ENCODE peak calls at places on chromosomes 7 and 10, in four cellular contexts. P is A549, V is body of pancreas, O is spleen. R is an unnamed sample.

GRCh38 chr7:23299770-23300300 is 696 bp downstream of the MALSU1 start:
- DNase-seq in V (no peak), P (peak), O (no peak), R (peak)

GRCh38 chr10:3755440-3756359 is 29.3 kb downstream of the KLF6 start:
- DNase-seq in V (no peak), P (no peak), O (no peak), R (no peak)

GRCh38 chr10:86524225-86524982 is 2.8 kb upstream of the WAPL start:
- DNase-seq in O (no peak), V (no peak), P (no peak), R (no peak)

GRCh38 chr10:14016011-14016536 is 314.6 kb downstream of the FRMD4A start:
- DNase-seq in V (peak), P (no peak), O (no peak), R (no peak)

GRCh38 chr10:34290412-34291082 is 524.5 kb downstream of the PARD3 start:
- DNase-seq in V (peak), O (no peak), P (no peak), R (no peak)

GRCh38 chr7:23185980-23186379 is 4.1 kb downstream of the NUP42 start:
- DNase-seq in O (no peak), P (no peak), V (no peak), R (no peak)

GRCh38 chr7:67636363-67637355 is 640.0 kb downstream of the TYW1 start:
- DNase-seq in V (no peak), O (no peak), P (no peak), R (no peak)

GRCh38 chr10:95291634-95292039 is 834 bp upstream of the PDLIM1 start:
- DNase-seq in P (no peak), V (no peak), O (no peak), R (no peak)

GRCh38 chr7:77235280-77235679 is 35.7 kb upstream of the FGL2 start:
- DNase-seq in O (no peak), P (no peak), V (no peak), R (no peak)

GRCh38 chr7:149853157-149853556 is 15.0 kb downstream of the ZNF862 start:
- DNase-seq in O (no peak), P (no peak), V (no peak), R (no peak)

GRCh38 chr10:27819781-27820531 is 74.3 kb upstream of the MKX start:
- DNase-seq in P (no peak), O (no peak), V (peak), R (no peak)

GRCh38 chr10:103660364-103661197 is 167.1 kb downstream of the NEURL1 start:
- DNase-seq in O (peak), P (no peak), V (peak), R (peak)
- TF ChIP-seq POLR2A in O (no peak), P (no peak), V (no peak), R (peak)

DNA sequence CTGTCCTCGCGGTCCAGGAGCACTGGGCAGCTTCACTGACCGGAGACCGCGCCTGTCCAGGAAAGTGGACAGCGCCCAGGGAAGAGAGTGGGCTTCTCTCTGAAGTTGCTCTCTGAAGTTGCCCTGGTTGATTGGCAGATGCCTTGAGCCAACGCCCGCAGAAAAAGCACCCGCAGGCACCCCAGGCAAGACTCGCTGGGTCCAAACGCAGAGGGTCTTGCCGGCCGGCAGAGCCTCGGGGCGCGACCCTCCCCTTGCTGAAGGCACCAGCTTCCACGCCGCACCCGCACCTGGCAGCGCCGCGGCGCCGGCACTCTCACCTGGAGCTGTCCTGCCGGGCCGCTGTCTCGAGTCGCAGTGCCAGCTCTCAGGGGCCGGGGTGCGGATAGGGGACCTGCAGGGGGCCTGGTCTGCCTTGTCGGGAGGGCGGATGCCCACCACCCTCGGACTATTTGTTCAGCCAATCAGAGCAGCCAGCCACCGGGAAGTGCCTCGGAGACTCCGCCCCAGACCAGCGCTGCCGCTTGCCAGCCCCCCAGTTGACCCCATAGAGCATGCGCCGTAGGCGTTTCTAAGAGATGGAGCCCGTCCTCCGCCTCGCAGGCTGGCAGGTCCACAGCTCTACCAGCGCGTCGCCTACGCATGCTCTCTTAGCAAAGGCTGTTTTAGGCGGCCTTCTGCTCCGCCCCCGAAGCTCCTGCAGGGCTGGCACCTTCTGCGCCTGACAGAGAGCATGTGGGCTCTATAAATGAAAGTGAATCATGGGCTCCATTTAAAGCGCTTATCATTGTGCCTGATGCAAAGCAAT is at the start of gene LIPA:
- DNase-seq in O (peak), P (peak), V (peak), R (peak)
- TF ChIP-seq POLR2A in O (no peak), P (peak), V (peak), R (peak)

GRCh38 chr7:130922206-130923112 is 188.5 kb upstream of the KLF14 start:
- DNase-seq in O (no peak), V (no peak), P (no peak), R (no peak)
- TF ChIP-seq POLR2A in O (no peak), V (no peak), P (no peak), R (no peak)

GRCh38 chr7:101233907-101234547 is 3.6 kb downstream of the CLDN15 start:
- DNase-seq in V (no peak), O (peak), P (no peak), R (peak)
- TF ChIP-seq POLR2A in V (no peak), O (no peak), P (no peak), R (no peak)

GRCh38 chr10:112950714-112951348 is 784 bp downstream of the TCF7L2 start:
- DNase-seq in O (peak), P (no peak), V (peak), R (peak)

GRCh38 chr10:112953075-112953501 is 3.0 kb downstream of the TCF7L2 start:
- DNase-seq in O (peak), V (peak), P (no peak), R (no peak)

GRCh38 chr10:112949875-112950507 is at the start of gene TCF7L2:
- DNase-seq in P (peak), O (peak), V (peak), R (peak)

GRCh38 chr10:112952282-112952991 is 2.4 kb downstream of the TCF7L2 start:
- DNase-seq in P (no peak), O (peak), V (peak), R (no peak)

GRCh38 chr10:112951349-112952281 is 1.6 kb downstream of the TCF7L2 start:
- DNase-seq in P (peak), O (peak), V (peak), R (peak)
- TF ChIP-seq POLR2A in P (no peak), O (no peak), V (peak), R (no peak)

DNA sequence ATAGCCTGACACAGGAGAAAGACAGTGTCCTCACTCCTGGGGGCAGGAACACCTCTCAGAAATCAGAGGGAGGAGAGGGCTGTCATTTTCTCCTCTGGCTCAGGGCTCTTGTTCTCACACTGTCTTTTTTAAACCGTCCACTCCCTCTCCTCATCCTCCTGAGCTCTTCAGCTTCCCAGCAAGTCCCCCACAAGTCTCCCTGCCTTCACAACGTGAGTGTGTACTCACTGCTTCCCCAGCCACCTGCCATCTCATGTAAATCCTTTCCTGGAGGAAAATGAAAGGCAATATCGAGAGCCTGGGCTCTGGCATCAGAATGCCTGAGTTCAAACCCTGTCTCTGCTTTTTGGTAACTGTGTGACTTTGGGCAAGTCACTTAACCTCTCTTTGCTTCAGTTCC is 5.7 kb downstream of the LLCFC1 start:
- DNase-seq in P (no peak), V (no peak), O (no peak), R (no peak)
- TF ChIP-seq POLR2A in P (no peak), V (no peak), O (no peak), R (peak)

DNA sequence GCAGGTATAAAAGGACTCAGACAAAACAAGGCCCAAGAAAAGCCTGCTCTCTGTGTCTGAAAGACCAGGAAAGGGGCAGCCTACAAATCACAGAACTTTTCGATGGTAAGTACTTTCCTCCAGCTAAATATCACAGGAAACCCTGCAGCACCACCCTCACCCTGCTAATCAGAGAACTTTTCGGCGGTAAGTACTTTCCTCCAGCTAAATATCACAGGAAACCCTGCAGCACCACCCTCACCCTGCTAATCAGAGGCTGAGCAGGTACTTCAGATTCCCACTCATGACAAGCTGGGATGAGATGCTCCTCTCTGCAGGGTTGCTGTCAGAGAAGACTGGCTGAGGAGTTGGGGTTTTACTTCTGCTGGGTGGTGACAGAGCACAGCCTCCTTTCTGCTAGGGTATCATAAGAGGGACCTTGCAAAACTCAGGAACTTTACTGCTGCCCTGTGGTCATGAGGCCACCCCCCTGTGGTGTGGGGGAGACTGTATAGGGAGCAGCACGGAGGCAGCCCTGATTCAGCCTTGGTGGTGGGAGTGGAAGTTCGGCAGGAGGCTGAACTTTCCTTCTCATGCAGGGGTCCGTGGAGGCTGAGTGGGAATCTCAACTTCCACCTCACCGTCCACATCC is 7.2 kb downstream of the WDR37 start:
- DNase-seq in O (no peak), V (no peak), P (no peak), R (no peak)
- TF ChIP-seq POLR2A in O (no peak), V (no peak), P (no peak), R (no peak)

GRCh38 chr10:110493832-110494426 is 3.8 kb upstream of the DUSP5 start:
- DNase-seq in P (no peak), O (no peak), V (no peak), R (no peak)

GRCh38 chr10:110488944-110489343 is 8.8 kb upstream of the DUSP5 start:
- DNase-seq in V (no peak), P (no peak), O (no peak), R (no peak)

GRCh38 chr10:110490640-110491039 is 7.1 kb upstream of the DUSP5 start:
- DNase-seq in V (no peak), P (no peak), O (no peak), R (no peak)

GRCh38 chr10:110492069-110492782 is 5.5 kb upstream of the DUSP5 start:
- DNase-seq in P (no peak), O (no peak), V (no peak), R (no peak)

GRCh38 chr10:110491346-110491745 is 6.4 kb upstream of the DUSP5 start:
- DNase-seq in P (no peak), V (no peak), O (no peak), R (no peak)
- TF ChIP-seq POLR2A in P (no peak), V (no peak), O (no peak), R (no peak)

R was measured in erythroblast.